ENCODE peak calls at places on chromosomes 12 and 14, in six cellular contexts. D, G, Q, K, W and P are unnamed samples.

GRCh38 chr12:62006076-62006732 is 254.0 kb upstream of the USP15 start:
- DNase-seq in D (peak), G (no peak), Q (peak), K (no peak), W (peak), P (peak)

GRCh38 chr14:74324945-74325361 is 22.2 kb upstream of the ABCD4 start:
- DNase-seq in D (no peak), G (no peak), Q (peak), K (no peak), W (peak), P (no peak)

GRCh38 chr12:3272958-3273357 is 195.8 kb downstream of the TSPAN9 start:
- DNase-seq in D (no peak), G (no peak), Q (no peak), K (no peak), W (no peak), P (no peak)

GRCh38 chr12:132143328-132144071 is 619 bp downstream of the DDX51 start:
- DNase-seq in D (no peak), G (no peak), Q (no peak), K (no peak), W (no peak), P (no peak)

GRCh38 chr12:100823988-100824387 is 29.4 kb downstream of the ANO4 start:
- DNase-seq in D (no peak), G (no peak), Q (peak), K (no peak), W (no peak), P (no peak)

GRCh38 chr12:132444957-132445883 is 44.7 kb upstream of the FBRSL1 start:
- DNase-seq in D (no peak), G (no peak), Q (no peak), K (no peak), W (no peak), P (no peak)

GRCh38 chr12:117026921-117027250 is 72.3 kb downstream of the TESC start:
- DNase-seq in D (no peak), G (no peak), Q (no peak), K (no peak), W (no peak), P (no peak)

GRCh38 chr14:48805315-48805714 is 780.9 kb downstream of the RPS29 start:
- DNase-seq in D (no peak), G (no peak), Q (no peak), K (no peak), W (peak), P (no peak)

GRCh38 chr14:99752486-99753121 is 40.6 kb upstream of the EML1 start:
- DNase-seq in D (peak), G (no peak), Q (peak), K (no peak), W (no peak), P (no peak)

DNA sequence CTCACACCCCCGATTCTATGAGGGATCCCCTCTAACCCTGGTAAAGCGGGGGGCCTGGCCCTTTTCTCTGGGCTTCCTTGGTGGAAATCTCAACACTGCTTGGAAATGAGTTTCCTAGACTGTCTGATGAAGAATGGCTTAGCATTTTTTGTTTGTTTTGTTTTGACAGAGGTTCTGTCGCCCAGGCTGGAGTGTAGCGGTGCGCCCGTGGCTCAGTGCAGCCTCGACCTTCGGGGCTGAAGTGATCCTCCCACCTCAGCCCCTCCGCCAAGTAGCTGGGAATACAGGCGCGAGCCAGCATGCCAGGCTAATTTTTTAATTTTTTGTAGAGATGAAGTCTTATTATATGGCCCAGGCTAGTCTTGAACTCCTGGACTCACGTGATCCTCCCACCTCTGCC is 30.3 kb downstream of the TC2N start:
- DNase-seq in D (no peak), G (no peak), Q (no peak), K (no peak), W (no peak), P (no peak)
- H3K4me3 ChIP-seq in D (no peak), G (peak), Q (no peak), K (peak), W (peak), P (peak)

DNA sequence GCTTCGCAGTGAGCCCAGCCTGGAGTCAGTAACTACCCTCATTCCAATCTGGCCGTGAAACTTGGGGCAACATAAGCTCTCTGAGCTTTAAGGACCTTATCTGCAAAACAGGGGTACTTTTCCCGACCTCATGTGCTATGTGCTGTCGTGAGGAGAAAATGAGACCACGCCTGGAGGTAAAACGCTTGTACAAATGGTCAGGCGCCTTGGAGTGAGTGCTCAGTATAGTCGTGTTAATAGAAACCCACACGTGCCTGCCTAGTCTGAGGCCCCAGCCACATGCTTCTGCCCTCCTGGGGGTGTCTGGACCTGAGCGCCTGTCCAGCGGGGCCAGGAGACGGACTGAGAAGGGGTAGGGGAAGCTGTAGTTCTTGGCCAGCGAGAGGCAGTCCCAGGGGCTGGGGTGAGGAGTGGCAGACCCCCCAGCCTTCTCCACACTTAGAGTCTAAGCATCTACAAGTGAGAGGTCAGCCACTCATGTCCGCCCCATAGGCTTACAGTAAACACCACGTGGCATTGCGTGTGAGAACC is 4.9 kb downstream of the AQP5 start:
- DNase-seq in D (no peak), G (no peak), Q (no peak), K (no peak), W (no peak), P (no peak)
- TF ChIP-seq CTCF in D (no peak), G (no peak), Q (no peak), K (no peak), W (no peak), P (no peak)

DNA sequence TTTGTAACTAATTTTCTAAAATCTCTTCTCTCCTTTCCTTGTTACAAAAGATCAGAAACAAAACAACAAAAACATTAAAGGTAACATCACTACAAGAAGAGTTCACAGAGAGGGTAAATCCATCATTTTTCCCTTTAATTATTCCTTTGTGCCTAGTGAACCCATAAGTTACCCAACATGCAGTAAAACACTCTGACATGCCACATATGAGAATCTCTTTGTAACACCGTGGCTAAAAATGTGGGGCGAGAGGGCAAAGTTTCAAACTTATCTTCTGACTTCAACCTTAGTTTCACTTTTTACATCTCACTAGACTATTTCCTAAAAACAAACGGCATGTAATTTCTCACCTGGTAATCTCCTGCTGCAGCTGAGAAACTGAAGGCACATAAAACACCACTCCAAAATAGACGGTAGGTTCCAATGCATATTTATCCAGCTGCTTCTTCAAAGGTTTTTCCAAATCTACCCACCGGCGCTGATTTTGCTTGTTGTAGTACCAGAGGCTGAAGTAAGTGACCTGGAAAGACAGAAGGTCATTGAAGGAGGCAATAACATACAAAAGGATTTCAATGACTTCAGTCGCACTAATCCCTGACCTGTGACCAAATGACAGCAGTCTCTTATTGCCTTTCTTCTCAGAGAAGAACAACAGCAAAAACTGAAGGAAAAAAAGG is 37.9 kb downstream of the PTPN21 start:
- DNase-seq in D (no peak), G (no peak), Q (no peak), K (no peak), W (peak), P (no peak)
- H3K4me3 ChIP-seq in D (no peak), G (no peak), Q (no peak), K (no peak), W (peak), P (no peak)

GRCh38 chr12:124507188-124508109 is 60.0 kb downstream of the NCOR2 start:
- DNase-seq in D (no peak), G (no peak), Q (peak), K (no peak), W (no peak), P (no peak)

GRCh38 chr12:124504273-124505000 is 63.0 kb downstream of the NCOR2 start:
- DNase-seq in D (no peak), G (no peak), Q (no peak), K (no peak), W (no peak), P (no peak)

GRCh38 chr12:124506832-124507153 is 60.6 kb downstream of the NCOR2 start:
- DNase-seq in D (no peak), G (no peak), Q (no peak), K (no peak), W (no peak), P (no peak)

GRCh38 chr12:124505001-124505818 is 62.2 kb downstream of the NCOR2 start:
- DNase-seq in D (no peak), G (no peak), Q (no peak), K (no peak), W (no peak), P (no peak)

GRCh38 chr12:124506145-124506831 is 61.1 kb downstream of the NCOR2 start:
- DNase-seq in D (no peak), G (peak), Q (peak), K (no peak), W (no peak), P (no peak)
- TF ChIP-seq CTCF in D (no peak), G (no peak), Q (no peak), K (no peak), W (no peak), P (no peak)

GRCh38 chr12:57887631-57888406 is 41.3 kb upstream of the CTDSP2 start:
- DNase-seq in D (no peak), G (no peak), Q (peak), K (peak), W (no peak), P (no peak)
- H3K4me3 ChIP-seq in D (peak), G (peak), Q (no peak), K (peak), W (no peak), P (no peak)